ENCODE peak calls at places on chromosomes 11 and 22, in eight cellular contexts. One of them, this sample, is unnamed.

GRCh38 chr11:134524876-134525845 is 113.1 kb upstream of the B3GAT1 start:
- DNase-seq in fibroblast of the aortic adventitia: no peak
- DNase-seq in pancreas: no peak
- DNase-seq in LNCaP clone FGC: no peak
- DNase-seq in prostate gland: no peak
- DNase-seq in AG09319: no peak
- DNase-seq in H1: no peak
- DNase-seq in Panc1: no peak
- DNase-seq in this sample: peak; percentile 5

GRCh38 chr11:67062526-67063373 is 6.1 kb downstream of the RHOD start:
- DNase-seq in AG09319: no peak
- DNase-seq in LNCaP clone FGC: no peak
- DNase-seq in H1: no peak
- DNase-seq in fibroblast of the aortic adventitia: no peak
- DNase-seq in prostate gland: no peak
- DNase-seq in Panc1: no peak
- DNase-seq in pancreas: no peak
- DNase-seq in this sample: no peak

GRCh38 chr22:21928048-21928447 is 24.6 kb downstream of the PPM1F start:
- DNase-seq in Panc1: no peak
- DNase-seq in prostate gland: no peak
- DNase-seq in LNCaP clone FGC: no peak
- DNase-seq in AG09319: no peak
- DNase-seq in pancreas: no peak
- DNase-seq in fibroblast of the aortic adventitia: no peak
- DNase-seq in H1: peak; percentile 44
- DNase-seq in this sample: no peak

GRCh38 chr11:97502201-97502600 is 1112.4 kb downstream of the JRKL start:
- DNase-seq in fibroblast of the aortic adventitia: no peak
- DNase-seq in LNCaP clone FGC: no peak
- DNase-seq in pancreas: no peak
- DNase-seq in AG09319: no peak
- DNase-seq in prostate gland: no peak
- DNase-seq in Panc1: no peak
- DNase-seq in H1: no peak
- DNase-seq in this sample: no peak

GRCh38 chr11:2839395-2839941 is 46.1 kb downstream of the CDKN1C start:
- DNase-seq in fibroblast of the aortic adventitia: no peak
- DNase-seq in H1: no peak
- DNase-seq in pancreas: no peak
- DNase-seq in LNCaP clone FGC: no peak
- DNase-seq in AG09319: no peak
- DNase-seq in prostate gland: no peak
- DNase-seq in Panc1: no peak
- DNase-seq in this sample: peak; percentile 36

GRCh38 chr22:27405672-27406388 is 395.7 kb downstream of the MN1 start:
- DNase-seq in Panc1: no peak
- DNase-seq in H1: peak; percentile 89
- DNase-seq in prostate gland: peak; percentile 34
- DNase-seq in fibroblast of the aortic adventitia: peak; percentile 52
- DNase-seq in LNCaP clone FGC: no peak
- DNase-seq in pancreas: peak; percentile 81
- DNase-seq in AG09319: no peak
- DNase-seq in this sample: peak; percentile 53

GRCh38 chr11:7573193-7573557 is 59.4 kb downstream of the PPFIBP2 start:
- DNase-seq in H1: no peak
- DNase-seq in prostate gland: no peak
- DNase-seq in AG09319: no peak
- DNase-seq in pancreas: no peak
- DNase-seq in fibroblast of the aortic adventitia: peak; percentile 49
- DNase-seq in Panc1: no peak
- DNase-seq in LNCaP clone FGC: no peak
- DNase-seq in this sample: no peak

GRCh38 chr11:2564588-2565440 is 120.0 kb downstream of the KCNQ1 start:
- DNase-seq in fibroblast of the aortic adventitia: no peak
- DNase-seq in AG09319: no peak
- DNase-seq in LNCaP clone FGC: no peak
- DNase-seq in Panc1: no peak
- DNase-seq in prostate gland: no peak
- DNase-seq in H1: no peak
- DNase-seq in pancreas: no peak
- DNase-seq in this sample: peak; percentile 13

GRCh38 chr11:15886866-15887265 is 469.5 kb downstream of the SOX6 start:
- DNase-seq in Panc1: no peak
- DNase-seq in H1: no peak
- DNase-seq in prostate gland: no peak
- DNase-seq in fibroblast of the aortic adventitia: no peak
- DNase-seq in AG09319: no peak
- DNase-seq in LNCaP clone FGC: no peak
- DNase-seq in pancreas: no peak
- DNase-seq in this sample: no peak

GRCh38 chr11:96397863-96398262 is 8.1 kb downstream of the JRKL start:
- DNase-seq in prostate gland: no peak
- DNase-seq in pancreas: no peak
- DNase-seq in AG09319: no peak
- DNase-seq in Panc1: no peak
- DNase-seq in fibroblast of the aortic adventitia: no peak
- DNase-seq in H1: no peak
- DNase-seq in LNCaP clone FGC: no peak
- DNase-seq in this sample: no peak

GRCh38 chr11:107916671-107917241 is 11.5 kb upstream of the RAB39A start:
- DNase-seq in LNCaP clone FGC: no peak
- DNase-seq in AG09319: no peak
- DNase-seq in pancreas: no peak
- DNase-seq in prostate gland: no peak
- DNase-seq in Panc1: peak; percentile 47
- DNase-seq in fibroblast of the aortic adventitia: peak; percentile 12
- DNase-seq in H1: no peak
- DNase-seq in this sample: no peak

GRCh38 chr11:37110383-37110782 is 512.3 kb upstream of the RAG2 start:
- DNase-seq in fibroblast of the aortic adventitia: no peak
- DNase-seq in prostate gland: no peak
- DNase-seq in LNCaP clone FGC: no peak
- DNase-seq in H1: no peak
- DNase-seq in AG09319: no peak
- DNase-seq in pancreas: no peak
- DNase-seq in Panc1: no peak
- DNase-seq in this sample: no peak

GRCh38 chr22:31495343-31495742 is 993 bp upstream of the SFI1 start:
- DNase-seq in fibroblast of the aortic adventitia: no peak
- DNase-seq in LNCaP clone FGC: no peak
- DNase-seq in prostate gland: no peak
- DNase-seq in Panc1: no peak
- DNase-seq in AG09319: no peak
- DNase-seq in pancreas: no peak
- DNase-seq in H1: no peak
- DNase-seq in this sample: no peak

GRCh38 chr11:95483339-95483738 is 252.3 kb upstream of the SESN3 start:
- DNase-seq in AG09319: no peak
- DNase-seq in H1: no peak
- DNase-seq in fibroblast of the aortic adventitia: peak; percentile 23
- DNase-seq in pancreas: no peak
- DNase-seq in prostate gland: no peak
- DNase-seq in LNCaP clone FGC: no peak
- DNase-seq in Panc1: no peak
- DNase-seq in this sample: no peak

GRCh38 chr11:2580444-2581050 is 119.2 kb downstream of the KCNQ1OT1 start:
- DNase-seq in H1: peak; percentile 46
- DNase-seq in LNCaP clone FGC: no peak
- DNase-seq in AG09319: no peak
- DNase-seq in Panc1: no peak
- DNase-seq in prostate gland: no peak
- DNase-seq in pancreas: peak; percentile 14
- DNase-seq in fibroblast of the aortic adventitia: no peak
- DNase-seq in this sample: peak; percentile 9

GRCh38 chr11:132115454-132115853 is 745.0 kb downstream of the NTM start:
- DNase-seq in H1: no peak
- DNase-seq in LNCaP clone FGC: no peak
- DNase-seq in prostate gland: no peak
- DNase-seq in AG09319: no peak
- DNase-seq in pancreas: no peak
- DNase-seq in fibroblast of the aortic adventitia: peak; percentile 71
- DNase-seq in Panc1: no peak
- DNase-seq in this sample: no peak

GRCh38 chr11:130112071-130112830 is 42.6 kb downstream of the APLP2 start:
- DNase-seq in Panc1: no peak
- DNase-seq in pancreas: no peak
- DNase-seq in AG09319: no peak
- DNase-seq in LNCaP clone FGC: no peak
- DNase-seq in prostate gland: no peak
- DNase-seq in H1: no peak
- DNase-seq in fibroblast of the aortic adventitia: no peak
- DNase-seq in this sample: no peak

GRCh38 chr11:102520514-102520913 is 10.0 kb downstream of the MMP7 start:
- DNase-seq in fibroblast of the aortic adventitia: no peak
- DNase-seq in prostate gland: no peak
- DNase-seq in AG09319: no peak
- DNase-seq in H1: no peak
- DNase-seq in LNCaP clone FGC: no peak
- DNase-seq in pancreas: no peak
- DNase-seq in Panc1: no peak
- DNase-seq in this sample: no peak

GRCh38 chr11:102517670-102518069 is 12.9 kb downstream of the MMP7 start:
- DNase-seq in fibroblast of the aortic adventitia: no peak
- DNase-seq in pancreas: no peak
- DNase-seq in H1: no peak
- DNase-seq in Panc1: no peak
- DNase-seq in AG09319: no peak
- DNase-seq in LNCaP clone FGC: no peak
- DNase-seq in prostate gland: no peak
- DNase-seq in this sample: no peak

GRCh38 chr11:102521121-102521520 is 9.4 kb downstream of the MMP7 start:
- DNase-seq in Panc1: no peak
- DNase-seq in AG09319: no peak
- DNase-seq in LNCaP clone FGC: no peak
- DNase-seq in pancreas: no peak
- DNase-seq in fibroblast of the aortic adventitia: no peak
- DNase-seq in prostate gland: no peak
- DNase-seq in H1: no peak
- DNase-seq in this sample: no peak

GRCh38 chr11:102516179-102516578 is 14.4 kb downstream of the MMP7 start:
- DNase-seq in fibroblast of the aortic adventitia: no peak
- DNase-seq in H1: no peak
- DNase-seq in Panc1: no peak
- DNase-seq in pancreas: no peak
- DNase-seq in prostate gland: no peak
- DNase-seq in AG09319: no peak
- DNase-seq in LNCaP clone FGC: no peak
- DNase-seq in this sample: no peak

GRCh38 chr11:102518296-102519094 is 12.1 kb downstream of the MMP7 start:
- DNase-seq in Panc1: no peak
- DNase-seq in AG09319: no peak
- DNase-seq in fibroblast of the aortic adventitia: peak; percentile 12
- DNase-seq in prostate gland: no peak
- DNase-seq in LNCaP clone FGC: no peak
- DNase-seq in H1: no peak
- DNase-seq in pancreas: no peak
- DNase-seq in this sample: no peak
- TF ChIP-seq CTCF in Panc1: peak; percentile 49
- TF ChIP-seq CTCF in AG09319: no peak
- TF ChIP-seq CTCF in fibroblast of the aortic adventitia: no peak
- TF ChIP-seq CTCF in prostate gland: no peak
- TF ChIP-seq CTCF in LNCaP clone FGC: peak; percentile 11
- TF ChIP-seq CTCF in H1: peak; percentile 50
- TF ChIP-seq CTCF in pancreas: no peak
- TF ChIP-seq CTCF in this sample: no peak

DNA sequence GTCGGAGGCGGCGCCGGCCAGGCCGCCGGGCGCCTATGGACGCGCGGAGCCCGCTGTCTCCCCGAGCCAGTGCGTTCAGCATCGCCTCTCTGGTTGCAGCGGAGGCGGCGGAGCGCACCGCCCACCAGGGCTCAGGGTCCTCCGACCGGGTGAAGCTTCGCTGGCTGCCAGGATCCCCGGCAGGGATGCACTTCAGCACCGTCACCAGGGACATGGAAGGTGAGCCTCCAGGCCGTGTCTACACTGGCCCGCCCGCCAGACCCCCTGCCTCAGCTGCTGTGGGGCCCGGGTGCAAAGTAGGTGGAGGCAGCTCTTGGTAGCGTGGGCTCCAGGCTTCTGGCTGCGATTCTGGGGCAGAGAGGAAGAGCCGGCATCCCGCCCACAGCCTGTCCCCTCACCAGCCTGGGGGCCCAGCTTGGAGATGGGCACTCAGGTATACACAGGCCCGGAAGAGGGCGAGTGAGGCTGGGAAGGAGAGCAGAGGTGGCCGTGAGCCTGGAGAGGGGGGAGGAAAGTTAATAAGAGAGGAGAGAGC is 1.1 kb upstream of the TBX1 start:
- DNase-seq in Panc1: no peak
- DNase-seq in fibroblast of the aortic adventitia: no peak
- DNase-seq in prostate gland: no peak
- DNase-seq in pancreas: no peak
- DNase-seq in LNCaP clone FGC: no peak
- DNase-seq in AG09319: no peak
- DNase-seq in H1: no peak
- DNase-seq in this sample: no peak
- TF ChIP-seq CTCF in Panc1: no peak
- TF ChIP-seq CTCF in fibroblast of the aortic adventitia: no peak
- TF ChIP-seq CTCF in prostate gland: no peak
- TF ChIP-seq CTCF in pancreas: no peak
- TF ChIP-seq CTCF in LNCaP clone FGC: no peak
- TF ChIP-seq CTCF in AG09319: no peak
- TF ChIP-seq CTCF in H1: no peak
- TF ChIP-seq CTCF in this sample: no peak

GRCh38 chr11:77602385-77603105 is 12.8 kb downstream of the AQP11 start:
- DNase-seq in AG09319: peak; percentile 48
- DNase-seq in Panc1: no peak
- DNase-seq in H1: no peak
- DNase-seq in prostate gland: no peak
- DNase-seq in LNCaP clone FGC: no peak
- DNase-seq in pancreas: no peak
- DNase-seq in fibroblast of the aortic adventitia: peak; percentile 89
- DNase-seq in this sample: no peak
- TF ChIP-seq CTCF in AG09319: no peak
- TF ChIP-seq CTCF in Panc1: no peak
- TF ChIP-seq CTCF in H1: no peak
- TF ChIP-seq CTCF in prostate gland: no peak
- TF ChIP-seq CTCF in LNCaP clone FGC: no peak
- TF ChIP-seq CTCF in pancreas: no peak
- TF ChIP-seq CTCF in fibroblast of the aortic adventitia: no peak
- TF ChIP-seq CTCF in this sample: no peak

DNA sequence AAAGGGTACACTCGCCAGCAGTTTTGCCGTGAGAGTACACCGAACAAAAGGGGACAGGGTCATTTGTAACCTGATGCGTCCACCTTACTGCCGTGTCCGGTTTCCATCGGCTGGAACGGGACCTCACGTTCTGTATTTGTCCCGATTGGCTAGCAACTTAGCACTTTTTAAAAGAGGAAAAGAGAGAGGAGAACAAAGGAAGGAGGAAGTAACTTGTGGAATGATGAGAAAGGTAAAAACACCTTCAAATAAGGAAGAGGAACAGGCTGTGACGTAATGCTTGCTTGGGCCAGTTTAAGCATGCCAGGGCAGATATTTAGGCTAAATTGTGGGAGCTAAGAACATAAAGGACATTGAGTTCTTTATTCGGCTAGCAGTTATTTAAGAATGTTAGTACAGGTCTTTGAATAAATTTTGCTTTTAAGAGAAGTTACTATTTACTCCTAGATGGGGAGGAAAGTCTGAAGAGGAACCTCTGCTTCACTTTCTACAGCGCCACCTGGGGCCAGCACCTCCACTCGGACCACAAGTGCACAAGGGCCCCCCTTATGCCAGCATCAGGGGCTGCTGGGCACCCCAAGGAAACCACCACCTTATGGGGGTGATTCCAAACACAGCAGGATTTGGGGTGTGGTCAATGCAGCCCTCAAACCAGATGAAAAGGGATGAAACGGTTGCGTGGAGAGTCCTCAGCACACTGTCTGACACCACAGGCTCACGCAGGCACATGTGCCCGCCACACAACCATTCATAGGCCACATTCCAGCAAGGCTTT is 5.8 kb downstream of the ARSA start:
- DNase-seq in H1: peak; percentile 50
- DNase-seq in fibroblast of the aortic adventitia: no peak
- DNase-seq in pancreas: no peak
- DNase-seq in Panc1: no peak
- DNase-seq in LNCaP clone FGC: peak; percentile 41
- DNase-seq in prostate gland: peak; percentile 40
- DNase-seq in AG09319: no peak
- DNase-seq in this sample: no peak
- TF ChIP-seq CTCF in H1: peak; percentile 34
- TF ChIP-seq CTCF in fibroblast of the aortic adventitia: no peak
- TF ChIP-seq CTCF in pancreas: no peak
- TF ChIP-seq CTCF in Panc1: peak; percentile 71
- TF ChIP-seq CTCF in LNCaP clone FGC: no peak
- TF ChIP-seq CTCF in prostate gland: no peak
- TF ChIP-seq CTCF in AG09319: peak; percentile 7
- TF ChIP-seq CTCF in this sample: no peak